ENCODE peak calls at places on chromosomes 1 and 21, in four cellular contexts. H is pancreas, Q is cardiac muscle cell, I is GM12865. D is an unnamed sample.

GRCh38 chr1:78177708-78178270 is 132.0 kb downstream of the GIPC2 start:
- DNase-seq in Q (no peak), H (no peak), I (no peak), D (no peak)

GRCh38 chr1:55214214-55214902 is 806 bp downstream of the USP24 start:
- DNase-seq in H (peak), I (peak), Q (peak), D (peak)

GRCh38 chr1:209190591-209191241 is 392.8 kb upstream of the CAMK1G start:
- DNase-seq in Q (peak), H (peak), I (peak), D (peak)

GRCh38 chr1:86695400-86695799 is 9.0 kb upstream of the SH3GLB1 start:
- DNase-seq in H (no peak), Q (no peak), I (no peak), D (no peak)

GRCh38 chr1:85109475-85109874 is 61.2 kb upstream of the MCOLN3 start:
- DNase-seq in Q (peak), I (peak), H (peak), D (peak)

GRCh38 chr1:150484861-150485260 is 2.4 kb upstream of the TARS2 start:
- DNase-seq in H (no peak), I (peak), Q (peak), D (no peak)

GRCh38 chr1:59057211-59057694 is 239.6 kb upstream of the FGGY start:
- DNase-seq in Q (peak), I (peak), H (peak), D (no peak)

GRCh38 chr1:107942829-107943228 is 22.2 kb downstream of the VAV3 start:
- DNase-seq in Q (no peak), I (no peak), H (no peak), D (no peak)

GRCh38 chr21:29987762-29988161 is 48.0 kb upstream of the GRIK1 start:
- DNase-seq in Q (no peak), H (no peak), I (no peak), D (no peak)

GRCh38 chr1:182197555-182197954 is 136.0 kb upstream of the ZNF648 start:
- DNase-seq in Q (no peak), H (no peak), I (no peak), D (no peak)

GRCh38 chr1:218414060-218414728 is 69.1 kb downstream of the TGFB2 start:
- DNase-seq in I (no peak), H (no peak), Q (no peak), D (no peak)

GRCh38 chr1:229759037-229759435 is 133.0 kb downstream of the URB2 start:
- DNase-seq in H (no peak), I (no peak), Q (peak), D (no peak)

GRCh38 chr1:175862418-175862817 is 119.0 kb upstream of the TNR start:
- DNase-seq in Q (no peak), H (no peak), I (no peak), D (no peak)

GRCh38 chr1:87451229-87451900 is 122.7 kb downstream of the LMO4 start:
- DNase-seq in H (no peak), I (no peak), Q (peak), D (no peak)

GRCh38 chr1:196980859-196981258 is 3.5 kb downstream of the CFHR5 start:
- DNase-seq in Q (no peak), H (no peak), I (no peak), D (no peak)

GRCh38 chr1:196977278-196977677 is at the start of gene CFHR5:
- DNase-seq in I (no peak), H (no peak), Q (no peak), D (no peak)

DNA sequence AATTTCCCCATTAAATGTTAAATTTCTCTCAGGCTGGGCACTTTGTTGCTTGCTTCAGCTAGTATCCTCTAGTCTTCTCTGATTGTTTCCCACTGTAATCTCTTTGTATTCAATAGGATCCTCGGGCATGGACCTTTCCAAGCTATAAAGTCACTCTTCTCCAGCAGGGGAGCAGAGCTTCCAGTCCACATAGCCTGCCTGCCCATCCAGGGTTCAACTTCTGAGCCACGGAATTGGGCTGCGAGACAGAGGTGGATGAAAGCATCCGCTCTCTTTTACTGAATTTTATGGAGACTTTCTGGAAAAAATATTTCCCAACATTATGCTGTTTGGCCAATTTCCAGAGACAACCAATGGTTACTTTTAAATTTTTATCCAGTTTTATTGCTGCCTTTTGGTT is 1.1 kb upstream of the CFHR5 start:
- DNase-seq in Q (no peak), H (no peak), I (no peak), D (no peak)
- TF ChIP-seq CTCF in Q (no peak), H (no peak), I (no peak), D (no peak)

GRCh38 chr1:97013904-97014303 is 292.3 kb downstream of the PTBP2 start:
- DNase-seq in H (no peak), Q (peak), I (no peak), D (no peak)

GRCh38 chr1:97014426-97014825 is 292.8 kb downstream of the PTBP2 start:
- DNase-seq in Q (no peak), H (no peak), I (no peak), D (no peak)

DNA sequence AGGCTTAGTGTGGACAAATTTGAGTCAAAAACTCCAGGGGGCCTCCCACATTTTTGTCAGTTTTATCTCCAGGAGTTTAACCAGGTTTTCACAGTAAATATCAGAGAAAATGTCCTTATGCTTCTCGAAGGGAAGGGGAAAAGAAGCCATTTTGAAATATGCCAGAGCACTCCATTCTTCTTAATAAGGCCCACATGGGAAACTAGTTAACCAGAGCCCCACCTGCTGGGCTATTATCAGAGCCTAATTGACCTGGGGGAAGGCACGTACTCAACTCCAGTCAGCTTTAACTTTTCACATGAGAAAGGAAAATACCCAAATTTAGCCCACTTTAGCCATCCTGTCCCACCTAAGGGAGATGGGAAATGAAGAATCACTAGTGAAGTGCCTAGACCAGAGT is 296.3 kb downstream of the PTBP2 start:
- DNase-seq in H (no peak), Q (no peak), I (peak), D (no peak)
- TF ChIP-seq CTCF in H (no peak), Q (no peak), I (no peak), D (no peak)

DNA sequence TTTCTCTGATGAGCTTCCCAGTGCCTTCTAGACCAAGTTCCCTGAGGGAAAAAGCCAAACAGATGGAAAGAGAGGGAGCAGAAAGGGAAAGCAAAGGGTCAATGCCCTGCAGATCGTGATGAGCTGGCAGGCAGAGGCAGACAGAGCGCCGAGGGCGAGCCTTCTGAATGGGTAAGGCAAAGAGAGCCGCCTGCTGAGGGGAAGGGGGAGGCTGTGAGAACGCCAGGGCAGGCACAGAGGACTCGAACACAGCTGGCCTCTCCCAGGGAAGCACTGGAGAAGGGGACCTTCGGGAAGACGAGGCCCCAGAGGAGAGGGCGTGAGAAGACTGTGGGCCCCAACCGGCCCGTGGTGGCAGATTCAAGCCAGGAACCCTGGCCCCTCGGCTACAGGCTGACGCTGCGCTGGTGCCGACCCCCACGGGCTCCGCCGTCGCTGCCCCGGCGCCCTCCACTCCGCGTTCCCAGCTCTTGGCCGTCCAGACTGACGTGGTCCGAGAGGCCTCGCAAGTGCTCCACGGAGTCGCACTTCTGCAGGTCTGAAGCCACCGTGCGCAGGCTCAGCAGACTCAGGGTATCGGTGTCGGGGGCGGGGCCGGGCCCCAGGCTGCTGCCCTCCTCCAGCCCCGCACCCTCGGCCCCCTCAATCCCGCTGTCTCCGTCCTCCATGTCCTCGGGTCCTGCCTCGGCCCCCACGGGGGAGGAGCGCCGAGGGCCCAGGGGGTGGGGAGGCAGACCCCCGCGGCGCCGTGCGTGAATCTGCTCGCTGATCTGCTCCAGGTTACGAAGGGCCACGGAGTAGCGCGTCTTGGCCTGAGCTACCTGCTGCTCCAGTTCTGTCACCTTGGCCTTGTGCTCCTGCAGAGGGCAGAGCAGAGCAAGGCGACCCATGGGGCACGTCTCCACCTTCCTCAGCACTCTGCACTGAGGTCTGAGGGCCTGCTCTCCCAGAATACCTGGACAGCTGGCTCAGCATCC is 13.9 kb downstream of the SH3BP5L start:
- DNase-seq in Q (no peak), H (no peak), I (no peak), D (no peak)
- TF ChIP-seq CTCF in Q (peak), H (no peak), I (no peak), D (no peak)

GRCh38 chr1:13573586-13573985 is 10.0 kb upstream of the PDPN start:
- DNase-seq in I (no peak), Q (no peak), H (no peak), D (no peak)

GRCh38 chr1:13570924-13571323 is 12.7 kb upstream of the PDPN start:
- DNase-seq in H (no peak), Q (no peak), I (peak), D (peak)
- TF ChIP-seq CTCF in H (no peak), Q (peak), I (peak), D (peak)

DNA sequence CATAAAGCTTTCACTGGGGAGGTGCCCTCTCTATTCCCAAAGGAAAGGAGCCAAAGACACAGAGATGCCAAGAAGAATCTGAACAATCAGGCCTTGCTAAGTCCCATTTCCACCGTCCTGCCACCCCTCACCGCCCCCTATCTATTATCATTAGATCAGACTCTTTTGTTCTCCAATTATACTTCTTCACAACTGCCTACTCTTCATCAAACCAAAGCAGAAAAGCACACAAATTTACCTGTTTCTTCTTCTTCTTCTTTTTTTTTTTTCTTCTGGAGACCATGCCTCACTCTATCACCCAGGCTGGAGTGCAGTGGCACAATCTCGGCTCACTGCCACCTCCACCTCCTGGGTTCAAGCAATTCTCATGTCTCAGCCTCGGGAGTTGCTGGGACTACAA is 43.1 kb upstream of the ARHGEF10L start:
- DNase-seq in Q (no peak), I (no peak), H (no peak), D (no peak)
- TF ChIP-seq CTCF in Q (no peak), I (no peak), H (no peak), D (no peak)

GRCh38 chr1:202958544-202959275 is 598 bp upstream of the ADIPOR1 start:
- DNase-seq in I (peak), H (no peak), Q (no peak), D (peak)

GRCh38 chr1:202961220-202961880 is 3.2 kb upstream of the ADIPOR1 start:
- DNase-seq in Q (no peak), I (no peak), H (no peak), D (no peak)

GRCh38 chr1:202954057-202954745 is 3.9 kb downstream of the ADIPOR1 start:
- DNase-seq in Q (no peak), H (no peak), I (no peak), D (no peak)

GRCh38 chr1:202959276-202959620 is 1.1 kb upstream of the ADIPOR1 start:
- DNase-seq in Q (no peak), I (no peak), H (no peak), D (no peak)

GRCh38 chr1:202957733-202958543 is at the start of gene ADIPOR1:
- DNase-seq in H (peak), Q (peak), I (peak), D (peak)
- TF ChIP-seq CTCF in H (no peak), Q (no peak), I (peak), D (no peak)

DNA sequence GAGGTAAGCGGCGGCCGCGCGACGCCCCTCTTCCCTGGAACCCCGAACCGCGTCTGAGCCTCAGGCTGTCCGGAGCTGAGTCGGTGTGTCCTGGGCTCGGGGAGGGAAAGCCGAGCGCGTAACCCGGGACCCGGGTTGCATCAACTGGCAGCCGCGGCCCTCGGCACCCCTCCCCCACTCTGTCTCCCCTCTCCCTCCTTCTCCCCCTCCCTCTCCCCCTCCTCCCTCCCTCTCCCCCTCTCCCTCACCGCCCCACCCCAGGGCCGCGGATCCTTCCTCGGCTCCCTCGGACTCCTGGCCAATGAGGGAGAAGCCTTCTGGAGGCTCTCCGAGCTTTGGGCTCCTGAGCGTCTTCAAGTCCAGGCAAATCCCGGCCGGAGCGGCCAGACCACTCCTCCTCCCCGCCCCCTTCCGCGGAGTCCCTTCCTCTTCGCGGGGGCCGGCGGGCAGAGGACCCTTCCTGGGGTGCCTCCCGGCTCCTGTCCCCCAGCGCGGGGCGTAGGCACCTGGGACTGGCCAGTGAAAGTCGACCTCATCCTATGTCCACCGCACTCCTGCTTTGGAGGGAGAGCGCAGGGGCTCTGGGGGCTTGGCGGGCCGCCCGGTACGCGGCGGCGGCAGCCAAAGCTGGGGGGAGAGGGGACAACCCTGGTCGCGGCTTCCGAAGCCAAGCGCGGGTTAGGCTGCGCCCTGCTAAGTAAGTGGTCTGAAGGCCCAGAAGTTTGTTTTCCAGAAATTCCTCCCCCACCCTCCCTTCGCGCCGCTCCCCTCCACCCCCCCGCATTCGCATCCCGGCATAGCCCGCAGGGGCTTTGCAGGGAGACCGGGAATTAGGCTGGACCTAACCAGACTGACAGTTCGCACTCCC is 851 bp downstream of the SESN2 start:
- DNase-seq in H (peak), I (peak), Q (peak), D (peak)
- TF ChIP-seq CTCF in H (no peak), I (no peak), Q (no peak), D (no peak)

GRCh38 chr21:41359289-41359688 is 2.5 kb upstream of the MX2 start:
- DNase-seq in H (no peak), Q (no peak), I (no peak), D (no peak)
- TF ChIP-seq CTCF in H (no peak), Q (no peak), I (no peak), D (no peak)

D was measured in activated CD8-positive, alpha-beta T cell treated with anti-CD3 and anti-CD28 coated beads for 36 hours.